ENCODE peak calls at places on chromosomes 3 and 15, in six cellular contexts. R is upper lobe of left lung, Y is endothelial cell of umbilical vein, J is B cell, E is foreskin fibroblast, C is cardiac muscle cell. W is an unnamed sample.

GRCh38 chr15:82647045-82647834 is at the start of gene CPEB1:
- DNase-seq in R (peak; percentile 88), E (peak; percentile 54), Y (no peak), C (peak; percentile 45), J (peak; percentile 77), W (no peak)

GRCh38 chr3:125211523-125212095 is 939 bp downstream of the SLC12A8 start:
- DNase-seq in E (no peak), R (no peak), Y (no peak), J (no peak), C (no peak), W (no peak)

GRCh38 chr3:100710355-100711198 is 1.3 kb downstream of the TFG start:
- DNase-seq in C (peak; percentile 70), Y (peak; percentile 62), J (peak; percentile 33), R (no peak), E (peak; percentile 54), W (peak; percentile 52)

GRCh38 chr3:172210355-172210754 is 171.0 kb downstream of the FNDC3B start:
- DNase-seq in J (no peak), C (no peak), E (no peak), R (no peak), Y (no peak), W (no peak)

GRCh38 chr3:180093535-180093934 is 56.8 kb upstream of the PEX5L start:
- DNase-seq in E (no peak), J (no peak), R (no peak), Y (no peak), C (no peak), W (no peak)

GRCh38 chr15:25088261-25088790 is 133.5 kb downstream of the SNRPN start:
- DNase-seq in R (no peak), C (no peak), Y (no peak), J (no peak), E (no peak), W (no peak)

GRCh38 chr3:127531821-127532220 is 58.7 kb downstream of the TPRA1 start:
- DNase-seq in E (no peak), Y (no peak), R (no peak), J (no peak), C (no peak), W (no peak)

GRCh38 chr3:160400631-160401150 is 1.2 kb downstream of the SMC4 start:
- DNase-seq in E (no peak), J (peak; percentile 31), C (peak; percentile 69), R (peak; percentile 90), Y (no peak), W (peak; percentile 46)

GRCh38 chr3:16301490-16301889 is 36.5 kb downstream of the OXNAD1 start:
- DNase-seq in Y (no peak), E (no peak), J (no peak), C (peak; percentile 76), R (no peak), W (no peak)

GRCh38 chr15:91032919-91033803 is 10.8 kb upstream of the VPS33B start:
- DNase-seq in R (peak; percentile 57), J (peak; percentile 33), C (peak; percentile 71), E (no peak), Y (peak; percentile 29), W (peak; percentile 52)

GRCh38 chr15:69060041-69060481 is 45.6 kb downstream of the NOX5 start:
- DNase-seq in C (peak; percentile 66), Y (no peak), E (no peak), R (no peak), J (no peak), W (no peak)

GRCh38 chr15:71575474-71576045 is 234.8 kb upstream of the NR2E3 start:
- DNase-seq in C (no peak), Y (peak; percentile 24), E (no peak), R (no peak), J (no peak), W (no peak)

GRCh38 chr15:74500401-74500800 is 39.4 kb upstream of the UBL7 start:
- DNase-seq in Y (no peak), E (no peak), C (no peak), R (no peak), J (no peak), W (no peak)

GRCh38 chr15:63870043-63870394 is 36.3 kb upstream of the HERC1 start:
- DNase-seq in R (no peak), J (no peak), E (no peak), Y (no peak), C (no peak), W (no peak)

GRCh38 chr15:100373037-100373896 is 31.5 kb upstream of the ADAMTS17 start:
- DNase-seq in E (no peak), Y (no peak), J (no peak), C (no peak), R (peak; percentile 81), W (no peak)

GRCh38 chr3:33278106-33278672 is 947 bp downstream of the FBXL2 start:
- DNase-seq in R (no peak), Y (peak; percentile 32), J (no peak), C (peak; percentile 28), E (no peak), W (no peak)

GRCh38 chr3:127342735-127343134 is 54.9 kb upstream of the PRR20G start:
- DNase-seq in R (peak; percentile 20), E (no peak), C (no peak), J (no peak), Y (no peak), W (no peak)

GRCh38 chr15:68054658-68055223 is 626 bp downstream of the PIAS1 start:
- DNase-seq in J (no peak), R (peak; percentile 90), E (no peak), C (peak; percentile 88), Y (peak; percentile 50), W (peak; percentile 71)

GRCh38 chr3:110903771-110904532 is 167.7 kb upstream of the NECTIN3 start:
- DNase-seq in Y (no peak), C (no peak), J (no peak), E (no peak), R (no peak), W (no peak)

GRCh38 chr15:64623347-64624024 is 151.9 kb downstream of the RBPMS2 start:
- DNase-seq in R (no peak), E (no peak), Y (no peak), J (no peak), C (no peak), W (no peak)

DNA sequence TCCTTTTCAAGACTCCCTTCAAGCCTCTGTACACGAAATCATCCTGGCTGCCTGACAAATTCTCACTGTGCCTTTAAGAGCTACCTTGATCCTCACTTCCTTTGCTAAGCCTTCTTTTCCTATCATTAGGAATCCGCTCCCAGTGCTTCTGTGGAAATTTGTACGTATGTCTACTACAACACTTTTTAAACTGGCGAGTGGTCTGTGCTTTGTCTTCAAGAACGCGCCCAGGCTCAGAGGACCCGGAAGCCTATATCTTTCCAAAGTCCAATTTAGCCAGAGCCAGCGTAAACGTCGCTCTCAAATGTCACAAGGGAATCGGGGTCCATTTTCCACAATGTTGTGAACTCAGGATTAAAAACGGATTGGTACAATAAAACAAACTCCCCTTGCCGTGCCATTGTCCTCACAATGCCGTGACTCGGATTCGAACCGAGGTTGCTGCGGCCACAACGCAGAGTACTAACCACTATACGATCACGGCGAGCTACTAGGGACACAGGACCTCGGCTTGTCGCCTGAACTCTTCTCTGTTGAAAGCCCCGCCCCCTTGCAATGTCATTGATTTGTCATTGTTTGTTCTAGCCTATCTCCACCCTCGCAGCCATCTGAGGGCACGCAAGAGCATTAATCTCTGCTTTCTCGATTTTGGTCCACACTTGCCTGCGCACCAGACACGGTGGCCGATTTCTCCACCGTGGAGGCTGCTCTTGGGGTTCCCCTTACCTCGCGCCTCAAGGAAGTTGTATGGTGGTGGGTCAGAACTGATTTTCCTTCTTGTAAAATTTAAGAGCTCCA is 12.4 kb upstream of the SHF start:
- DNase-seq in R (no peak), C (peak; percentile 93), J (peak; percentile 71), E (peak; percentile 94), Y (peak; percentile 97), W (peak; percentile 97)
- TF ChIP-seq CTCF in R (peak; percentile 5), C (no peak), J (no peak), E (no peak), Y (no peak), W (no peak)

DNA sequence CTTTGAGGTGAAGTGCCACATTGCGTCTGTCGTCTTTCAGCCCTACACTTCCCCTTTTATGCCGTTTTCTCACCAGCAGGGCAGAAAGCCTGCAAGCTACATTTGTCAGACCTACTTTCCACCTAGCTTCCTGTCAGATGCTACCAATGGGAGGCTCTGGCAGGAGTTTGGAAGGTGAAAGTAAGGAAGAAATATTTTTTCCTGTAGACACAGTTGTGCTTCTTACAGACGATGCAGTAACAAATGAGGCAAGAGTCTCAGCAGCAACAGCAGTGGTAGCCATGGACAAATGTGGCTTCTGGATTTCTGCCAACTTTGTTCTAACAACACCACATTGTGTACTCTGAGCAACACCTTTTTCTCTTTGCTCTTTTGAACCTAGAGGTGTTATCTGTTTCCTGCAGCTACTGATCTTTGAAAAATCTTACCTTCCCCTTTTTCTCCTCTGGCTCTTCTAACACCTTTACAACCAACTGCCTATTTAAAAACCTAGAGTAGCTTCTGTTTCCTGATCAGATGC is 70.6 kb upstream of the STT3B start:
- DNase-seq in E (no peak), C (no peak), R (no peak), Y (peak; percentile 40), J (peak; percentile 53), W (no peak)
- TF ChIP-seq CTCF in E (no peak), C (no peak), R (no peak), Y (no peak), J (peak; percentile 44), W (peak; percentile 47)

GRCh38 chr3:39154323-39155021 is 1.1 kb upstream of the CSRNP1 start:
- DNase-seq in C (no peak), J (no peak), E (no peak), R (no peak), Y (no peak), W (no peak)

GRCh38 chr3:39157359-39157758 is 4.0 kb upstream of the CSRNP1 start:
- DNase-seq in C (no peak), J (no peak), R (no peak), E (no peak), Y (no peak), W (no peak)

GRCh38 chr3:39156421-39156820 is 3.0 kb upstream of the CSRNP1 start:
- DNase-seq in Y (no peak), J (no peak), R (no peak), E (peak; percentile 61), C (no peak), W (no peak)

GRCh38 chr3:39150803-39151631 is 2.4 kb downstream of the CSRNP1 start:
- DNase-seq in C (peak; percentile 79), Y (peak; percentile 95), E (peak; percentile 89), J (no peak), R (no peak), W (peak; percentile 88)

GRCh38 chr3:39153977-39154299 is 547 bp upstream of the CSRNP1 start:
- DNase-seq in E (no peak), R (no peak), Y (no peak), J (no peak), C (no peak), W (no peak)
- TF ChIP-seq CTCF in E (no peak), R (no peak), Y (no peak), J (no peak), C (no peak), W (no peak)

GRCh38 chr3:152833089-152833488 is 1.8 kb upstream of the P2RY1 start:
- DNase-seq in Y (no peak), R (no peak), C (no peak), J (no peak), E (no peak), W (no peak)

GRCh38 chr3:152836269-152836668 is 1.3 kb downstream of the P2RY1 start:
- DNase-seq in R (no peak), E (no peak), Y (no peak), C (no peak), J (no peak), W (no peak)

GRCh38 chr3:152835311-152836102 is 576 bp downstream of the P2RY1 start:
- DNase-seq in J (no peak), C (peak; percentile 75), Y (peak; percentile 55), E (peak; percentile 58), R (peak; percentile 92), W (peak; percentile 74)

GRCh38 chr3:152832046-152832445 is 2.9 kb upstream of the P2RY1 start:
- DNase-seq in R (peak; percentile 26), Y (no peak), C (no peak), J (no peak), E (no peak), W (no peak)

GRCh38 chr3:152834354-152835310 is at the start of gene P2RY1:
- DNase-seq in E (peak; percentile 42), C (peak; percentile 85), Y (peak; percentile 59), J (peak; percentile 42), R (peak; percentile 92), W (peak; percentile 62)
- TF ChIP-seq CTCF in E (no peak), C (no peak), Y (no peak), J (no peak), R (peak; percentile 41), W (no peak)

W was measured in CD14-positive monocyte.